ENCODE peak calls at places on chromosomes 16 and 17, in ten cellular contexts. One of them, this sample, is unnamed.

GRCh38 chr16:81767987-81768592 is 11.0 kb upstream of the PLCG2 start:
- DNase-seq in SK-MEL-5: no peak
- DNase-seq in CD8-positive, alpha-beta memory T cell: no peak
- DNase-seq in SJSA1: no peak
- DNase-seq in activated naive CD4-positive, alpha-beta T cell: no peak
- DNase-seq in smooth muscle cell of the brain vasculature: no peak
- DNase-seq in stimulated activated CD8-positive, alpha-beta memory T cell treated with anti-CD3 and anti-CD28 coated beads, Interleukin-2, amount 100 ng/mL, for 48 hours: no peak
- DNase-seq in T-helper 9 cell: no peak
- DNase-seq in HCT116: no peak
- DNase-seq in GM06990: no peak
- DNase-seq in this sample: no peak

GRCh38 chr17:48809182-48809581 is 7.8 kb downstream of the TTLL6 start:
- DNase-seq in SK-MEL-5: no peak
- DNase-seq in CD8-positive, alpha-beta memory T cell: no peak
- DNase-seq in SJSA1: no peak
- DNase-seq in activated naive CD4-positive, alpha-beta T cell: no peak
- DNase-seq in smooth muscle cell of the brain vasculature: no peak
- DNase-seq in stimulated activated CD8-positive, alpha-beta memory T cell treated with anti-CD3 and anti-CD28 coated beads, Interleukin-2, amount 100 ng/mL, for 48 hours: no peak
- DNase-seq in T-helper 9 cell: no peak
- DNase-seq in HCT116: no peak
- DNase-seq in GM06990: no peak
- DNase-seq in this sample: no peak

GRCh38 chr17:74340470-74341023 is 14.5 kb downstream of the KIF19 start:
- DNase-seq in SK-MEL-5: no peak
- DNase-seq in CD8-positive, alpha-beta memory T cell: no peak
- DNase-seq in SJSA1: no peak
- DNase-seq in activated naive CD4-positive, alpha-beta T cell: no peak
- DNase-seq in smooth muscle cell of the brain vasculature: no peak
- DNase-seq in stimulated activated CD8-positive, alpha-beta memory T cell treated with anti-CD3 and anti-CD28 coated beads, Interleukin-2, amount 100 ng/mL, for 48 hours: no peak
- DNase-seq in T-helper 9 cell: no peak
- DNase-seq in HCT116: no peak
- DNase-seq in GM06990: no peak
- DNase-seq in this sample: no peak

GRCh38 chr17:46809110-46809571 is 9.4 kb downstream of the WNT3 start:
- DNase-seq in SK-MEL-5: no peak
- DNase-seq in CD8-positive, alpha-beta memory T cell: no peak
- DNase-seq in SJSA1: no peak
- DNase-seq in activated naive CD4-positive, alpha-beta T cell: no peak
- DNase-seq in smooth muscle cell of the brain vasculature: no peak
- DNase-seq in stimulated activated CD8-positive, alpha-beta memory T cell treated with anti-CD3 and anti-CD28 coated beads, Interleukin-2, amount 100 ng/mL, for 48 hours: no peak
- DNase-seq in T-helper 9 cell: no peak
- DNase-seq in HCT116: no peak
- DNase-seq in GM06990: no peak
- DNase-seq in this sample: no peak

GRCh38 chr17:30519707-30520106 is 42.5 kb downstream of the GOSR1 start:
- DNase-seq in SK-MEL-5: no peak
- DNase-seq in CD8-positive, alpha-beta memory T cell: no peak
- DNase-seq in SJSA1: peak; percentile 80
- DNase-seq in activated naive CD4-positive, alpha-beta T cell: no peak
- DNase-seq in smooth muscle cell of the brain vasculature: peak; percentile 37
- DNase-seq in stimulated activated CD8-positive, alpha-beta memory T cell treated with anti-CD3 and anti-CD28 coated beads, Interleukin-2, amount 100 ng/mL, for 48 hours: no peak
- DNase-seq in T-helper 9 cell: no peak
- DNase-seq in HCT116: no peak
- DNase-seq in GM06990: no peak
- DNase-seq in this sample: no peak

GRCh38 chr17:2433696-2434095 is 32.8 kb upstream of the MNT start:
- DNase-seq in SK-MEL-5: peak; percentile 49
- DNase-seq in CD8-positive, alpha-beta memory T cell: no peak
- DNase-seq in SJSA1: no peak
- DNase-seq in activated naive CD4-positive, alpha-beta T cell: no peak
- DNase-seq in smooth muscle cell of the brain vasculature: no peak
- DNase-seq in stimulated activated CD8-positive, alpha-beta memory T cell treated with anti-CD3 and anti-CD28 coated beads, Interleukin-2, amount 100 ng/mL, for 48 hours: no peak
- DNase-seq in T-helper 9 cell: no peak
- DNase-seq in HCT116: no peak
- DNase-seq in GM06990: no peak
- DNase-seq in this sample: no peak

GRCh38 chr17:17120294-17120693 is 78.0 kb downstream of the MPRIP start:
- DNase-seq in SK-MEL-5: no peak
- DNase-seq in CD8-positive, alpha-beta memory T cell: no peak
- DNase-seq in SJSA1: no peak
- DNase-seq in activated naive CD4-positive, alpha-beta T cell: no peak
- DNase-seq in smooth muscle cell of the brain vasculature: no peak
- DNase-seq in stimulated activated CD8-positive, alpha-beta memory T cell treated with anti-CD3 and anti-CD28 coated beads, Interleukin-2, amount 100 ng/mL, for 48 hours: no peak
- DNase-seq in T-helper 9 cell: no peak
- DNase-seq in HCT116: no peak
- DNase-seq in GM06990: no peak
- DNase-seq in this sample: no peak

GRCh38 chr17:66542183-66542966 is 240.0 kb downstream of the PRKCA start:
- DNase-seq in SK-MEL-5: peak; percentile 82
- DNase-seq in CD8-positive, alpha-beta memory T cell: no peak
- DNase-seq in SJSA1: peak; percentile 73
- DNase-seq in activated naive CD4-positive, alpha-beta T cell: no peak
- DNase-seq in smooth muscle cell of the brain vasculature: no peak
- DNase-seq in stimulated activated CD8-positive, alpha-beta memory T cell treated with anti-CD3 and anti-CD28 coated beads, Interleukin-2, amount 100 ng/mL, for 48 hours: no peak
- DNase-seq in T-helper 9 cell: no peak
- DNase-seq in HCT116: no peak
- DNase-seq in GM06990: no peak
- DNase-seq in this sample: peak; percentile 62

GRCh38 chr16:67397451-67397801 is 4.1 kb upstream of the TPPP3 start:
- DNase-seq in SK-MEL-5: no peak
- DNase-seq in CD8-positive, alpha-beta memory T cell: no peak
- DNase-seq in SJSA1: no peak
- DNase-seq in activated naive CD4-positive, alpha-beta T cell: no peak
- DNase-seq in smooth muscle cell of the brain vasculature: no peak
- DNase-seq in stimulated activated CD8-positive, alpha-beta memory T cell treated with anti-CD3 and anti-CD28 coated beads, Interleukin-2, amount 100 ng/mL, for 48 hours: no peak
- DNase-seq in T-helper 9 cell: no peak
- DNase-seq in HCT116: no peak
- DNase-seq in GM06990: no peak
- DNase-seq in this sample: no peak

GRCh38 chr16:57115148-57115503 is 22.7 kb downstream of the CPNE2 start:
- DNase-seq in SK-MEL-5: no peak
- DNase-seq in CD8-positive, alpha-beta memory T cell: no peak
- DNase-seq in SJSA1: no peak
- DNase-seq in activated naive CD4-positive, alpha-beta T cell: no peak
- DNase-seq in smooth muscle cell of the brain vasculature: no peak
- DNase-seq in stimulated activated CD8-positive, alpha-beta memory T cell treated with anti-CD3 and anti-CD28 coated beads, Interleukin-2, amount 100 ng/mL, for 48 hours: no peak
- DNase-seq in T-helper 9 cell: no peak
- DNase-seq in HCT116: no peak
- DNase-seq in GM06990: no peak
- DNase-seq in this sample: no peak

GRCh38 chr16:84641643-84642358 is 6.5 kb upstream of the KLHL36 start:
- DNase-seq in SK-MEL-5: no peak
- DNase-seq in CD8-positive, alpha-beta memory T cell: no peak
- DNase-seq in SJSA1: no peak
- DNase-seq in activated naive CD4-positive, alpha-beta T cell: no peak
- DNase-seq in smooth muscle cell of the brain vasculature: no peak
- DNase-seq in stimulated activated CD8-positive, alpha-beta memory T cell treated with anti-CD3 and anti-CD28 coated beads, Interleukin-2, amount 100 ng/mL, for 48 hours: no peak
- DNase-seq in T-helper 9 cell: no peak
- DNase-seq in HCT116: no peak
- DNase-seq in GM06990: no peak
- DNase-seq in this sample: no peak

GRCh38 chr17:8672326-8672725 is 41.8 kb upstream of the MYH10 start:
- DNase-seq in SK-MEL-5: no peak
- DNase-seq in CD8-positive, alpha-beta memory T cell: no peak
- DNase-seq in SJSA1: no peak
- DNase-seq in activated naive CD4-positive, alpha-beta T cell: no peak
- DNase-seq in smooth muscle cell of the brain vasculature: no peak
- DNase-seq in stimulated activated CD8-positive, alpha-beta memory T cell treated with anti-CD3 and anti-CD28 coated beads, Interleukin-2, amount 100 ng/mL, for 48 hours: no peak
- DNase-seq in T-helper 9 cell: no peak
- DNase-seq in HCT116: no peak
- DNase-seq in GM06990: no peak
- DNase-seq in this sample: no peak

GRCh38 chr16:89324056-89325010 is 106.8 kb downstream of the ZNF778 start:
- DNase-seq in SK-MEL-5: no peak
- DNase-seq in CD8-positive, alpha-beta memory T cell: no peak
- DNase-seq in SJSA1: peak; percentile 57
- DNase-seq in activated naive CD4-positive, alpha-beta T cell: no peak
- DNase-seq in smooth muscle cell of the brain vasculature: peak; percentile 51
- DNase-seq in stimulated activated CD8-positive, alpha-beta memory T cell treated with anti-CD3 and anti-CD28 coated beads, Interleukin-2, amount 100 ng/mL, for 48 hours: no peak
- DNase-seq in T-helper 9 cell: no peak
- DNase-seq in HCT116: no peak
- DNase-seq in GM06990: peak; percentile 79
- DNase-seq in this sample: peak; percentile 90

GRCh38 chr17:60557805-60558204 is 31.8 kb upstream of the APPBP2 start:
- DNase-seq in SK-MEL-5: no peak
- DNase-seq in CD8-positive, alpha-beta memory T cell: no peak
- DNase-seq in SJSA1: no peak
- DNase-seq in activated naive CD4-positive, alpha-beta T cell: no peak
- DNase-seq in smooth muscle cell of the brain vasculature: no peak
- DNase-seq in stimulated activated CD8-positive, alpha-beta memory T cell treated with anti-CD3 and anti-CD28 coated beads, Interleukin-2, amount 100 ng/mL, for 48 hours: no peak
- DNase-seq in T-helper 9 cell: no peak
- DNase-seq in HCT116: no peak
- DNase-seq in GM06990: no peak
- DNase-seq in this sample: no peak

GRCh38 chr16:82192665-82193064 is 22.6 kb upstream of the MPHOSPH6 start:
- DNase-seq in SK-MEL-5: no peak
- DNase-seq in CD8-positive, alpha-beta memory T cell: no peak
- DNase-seq in SJSA1: peak; percentile 5
- DNase-seq in activated naive CD4-positive, alpha-beta T cell: no peak
- DNase-seq in smooth muscle cell of the brain vasculature: no peak
- DNase-seq in stimulated activated CD8-positive, alpha-beta memory T cell treated with anti-CD3 and anti-CD28 coated beads, Interleukin-2, amount 100 ng/mL, for 48 hours: peak; percentile 3
- DNase-seq in T-helper 9 cell: no peak
- DNase-seq in HCT116: no peak
- DNase-seq in GM06990: no peak
- DNase-seq in this sample: no peak

GRCh38 chr16:19610200-19610599 is 54.7 kb downstream of the VPS35L start:
- DNase-seq in SK-MEL-5: no peak
- DNase-seq in CD8-positive, alpha-beta memory T cell: no peak
- DNase-seq in SJSA1: no peak
- DNase-seq in activated naive CD4-positive, alpha-beta T cell: no peak
- DNase-seq in smooth muscle cell of the brain vasculature: no peak
- DNase-seq in stimulated activated CD8-positive, alpha-beta memory T cell treated with anti-CD3 and anti-CD28 coated beads, Interleukin-2, amount 100 ng/mL, for 48 hours: no peak
- DNase-seq in T-helper 9 cell: no peak
- DNase-seq in HCT116: no peak
- DNase-seq in GM06990: no peak
- DNase-seq in this sample: no peak

GRCh38 chr17:74945543-74945942 is 9.8 kb downstream of the OTOP3 start:
- DNase-seq in SK-MEL-5: no peak
- DNase-seq in CD8-positive, alpha-beta memory T cell: no peak
- DNase-seq in SJSA1: no peak
- DNase-seq in activated naive CD4-positive, alpha-beta T cell: no peak
- DNase-seq in smooth muscle cell of the brain vasculature: no peak
- DNase-seq in stimulated activated CD8-positive, alpha-beta memory T cell treated with anti-CD3 and anti-CD28 coated beads, Interleukin-2, amount 100 ng/mL, for 48 hours: no peak
- DNase-seq in T-helper 9 cell: no peak
- DNase-seq in HCT116: no peak
- DNase-seq in GM06990: peak; percentile 49
- DNase-seq in this sample: peak; percentile 48

This sample was measured in GM12878.